ENCODE peak calls at places on chromosomes 12 and 14, in ten cellular contexts. One of them, this sample, is unnamed.
A peak's percentile ranks its signal among the peaks of the same experiment; 100 is the strongest.

GRCh38 chr12:51683763-51684357 is 92.8 kb downstream of the SCN8A start:
- DNase-seq in GM10248: no peak
- DNase-seq in T-helper 9 cell: no peak
- DNase-seq in EL: peak; percentile 65
- DNase-seq in anterior cingulate cortex: no peak
- DNase-seq in left ventricle myocardium superior: no peak
- DNase-seq in non-pigmented ciliary epithelial cell: no peak
- DNase-seq in brain microvascular endothelial cell: no peak
- DNase-seq in ascending aorta: no peak
- DNase-seq in activated naive CD4-positive, alpha-beta T cell treated with Interleukin-2 at 50 U/mL for 16 hours: no peak
- DNase-seq in this sample: no peak

GRCh38 chr14:24659916-24660570 is 26.1 kb upstream of the GZMB start:
- DNase-seq in anterior cingulate cortex: no peak
- DNase-seq in GM10248: no peak
- DNase-seq in non-pigmented ciliary epithelial cell: no peak
- DNase-seq in EL: no peak
- DNase-seq in brain microvascular endothelial cell: no peak
- DNase-seq in ascending aorta: no peak
- DNase-seq in activated naive CD4-positive, alpha-beta T cell treated with Interleukin-2 at 50 U/mL for 16 hours: no peak
- DNase-seq in left ventricle myocardium superior: no peak
- DNase-seq in T-helper 9 cell: no peak
- DNase-seq in this sample: peak; percentile 91

GRCh38 chr12:25256005-25256404 is 5.3 kb upstream of the KRAS start:
- DNase-seq in left ventricle myocardium superior: no peak
- DNase-seq in anterior cingulate cortex: no peak
- DNase-seq in EL: no peak
- DNase-seq in T-helper 9 cell: no peak
- DNase-seq in activated naive CD4-positive, alpha-beta T cell treated with Interleukin-2 at 50 U/mL for 16 hours: no peak
- DNase-seq in non-pigmented ciliary epithelial cell: no peak
- DNase-seq in brain microvascular endothelial cell: no peak
- DNase-seq in GM10248: no peak
- DNase-seq in ascending aorta: no peak
- DNase-seq in this sample: no peak

GRCh38 chr12:67068773-67069450 is 200.2 kb upstream of the CAND1 start:
- DNase-seq in left ventricle myocardium superior: peak; percentile 49
- DNase-seq in EL: peak; percentile 59
- DNase-seq in activated naive CD4-positive, alpha-beta T cell treated with Interleukin-2 at 50 U/mL for 16 hours: peak; percentile 43
- DNase-seq in brain microvascular endothelial cell: no peak
- DNase-seq in non-pigmented ciliary epithelial cell: no peak
- DNase-seq in T-helper 9 cell: peak; percentile 14
- DNase-seq in ascending aorta: no peak
- DNase-seq in anterior cingulate cortex: no peak
- DNase-seq in GM10248: peak; percentile 40
- DNase-seq in this sample: peak; percentile 24

GRCh38 chr12:32444895-32445294 is 45.5 kb downstream of the FGD4 start:
- DNase-seq in left ventricle myocardium superior: no peak
- DNase-seq in T-helper 9 cell: no peak
- DNase-seq in ascending aorta: no peak
- DNase-seq in GM10248: no peak
- DNase-seq in EL: peak; percentile 86
- DNase-seq in brain microvascular endothelial cell: peak; percentile 80
- DNase-seq in activated naive CD4-positive, alpha-beta T cell treated with Interleukin-2 at 50 U/mL for 16 hours: no peak
- DNase-seq in anterior cingulate cortex: no peak
- DNase-seq in non-pigmented ciliary epithelial cell: peak; percentile 90
- DNase-seq in this sample: no peak

GRCh38 chr12:90366286-90366685 is 588.7 kb downstream of the CCER1 start:
- DNase-seq in anterior cingulate cortex: no peak
- DNase-seq in ascending aorta: no peak
- DNase-seq in GM10248: no peak
- DNase-seq in EL: peak; percentile 14
- DNase-seq in activated naive CD4-positive, alpha-beta T cell treated with Interleukin-2 at 50 U/mL for 16 hours: no peak
- DNase-seq in brain microvascular endothelial cell: peak; percentile 58
- DNase-seq in non-pigmented ciliary epithelial cell: peak; percentile 46
- DNase-seq in T-helper 9 cell: no peak
- DNase-seq in left ventricle myocardium superior: no peak
- DNase-seq in this sample: no peak

GRCh38 chr14:62029569-62029924 is 267.3 kb downstream of the SNAPC1 start:
- DNase-seq in T-helper 9 cell: no peak
- DNase-seq in non-pigmented ciliary epithelial cell: no peak
- DNase-seq in EL: no peak
- DNase-seq in anterior cingulate cortex: no peak
- DNase-seq in GM10248: peak; percentile 11
- DNase-seq in ascending aorta: no peak
- DNase-seq in left ventricle myocardium superior: no peak
- DNase-seq in activated naive CD4-positive, alpha-beta T cell treated with Interleukin-2 at 50 U/mL for 16 hours: no peak
- DNase-seq in brain microvascular endothelial cell: no peak
- DNase-seq in this sample: no peak

GRCh38 chr12:116601524-116601923 is 42.3 kb downstream of the MAP1LC3B2 start:
- DNase-seq in brain microvascular endothelial cell: peak; percentile 24
- DNase-seq in non-pigmented ciliary epithelial cell: no peak
- DNase-seq in GM10248: no peak
- DNase-seq in ascending aorta: no peak
- DNase-seq in left ventricle myocardium superior: no peak
- DNase-seq in T-helper 9 cell: no peak
- DNase-seq in EL: peak; percentile 69
- DNase-seq in activated naive CD4-positive, alpha-beta T cell treated with Interleukin-2 at 50 U/mL for 16 hours: no peak
- DNase-seq in anterior cingulate cortex: no peak
- DNase-seq in this sample: peak; percentile 97

GRCh38 chr14:32307881-32308582 is 21.1 kb upstream of the AKAP6 start:
- DNase-seq in brain microvascular endothelial cell: no peak
- DNase-seq in anterior cingulate cortex: no peak
- DNase-seq in activated naive CD4-positive, alpha-beta T cell treated with Interleukin-2 at 50 U/mL for 16 hours: no peak
- DNase-seq in non-pigmented ciliary epithelial cell: no peak
- DNase-seq in T-helper 9 cell: no peak
- DNase-seq in ascending aorta: no peak
- DNase-seq in EL: no peak
- DNase-seq in GM10248: no peak
- DNase-seq in left ventricle myocardium superior: no peak
- DNase-seq in this sample: no peak

GRCh38 chr14:69316449-69317391 is 56.8 kb downstream of the GALNT16 start:
- DNase-seq in left ventricle myocardium superior: peak; percentile 57
- DNase-seq in activated naive CD4-positive, alpha-beta T cell treated with Interleukin-2 at 50 U/mL for 16 hours: no peak
- DNase-seq in T-helper 9 cell: no peak
- DNase-seq in GM10248: no peak
- DNase-seq in brain microvascular endothelial cell: peak; percentile 93
- DNase-seq in non-pigmented ciliary epithelial cell: peak; percentile 89
- DNase-seq in anterior cingulate cortex: no peak
- DNase-seq in ascending aorta: peak; percentile 87
- DNase-seq in EL: peak; percentile 98
- DNase-seq in this sample: no peak

GRCh38 chr12:41473441-41473840 is 285.3 kb downstream of the PDZRN4 start:
- DNase-seq in GM10248: no peak
- DNase-seq in anterior cingulate cortex: no peak
- DNase-seq in ascending aorta: no peak
- DNase-seq in activated naive CD4-positive, alpha-beta T cell treated with Interleukin-2 at 50 U/mL for 16 hours: no peak
- DNase-seq in left ventricle myocardium superior: no peak
- DNase-seq in T-helper 9 cell: no peak
- DNase-seq in non-pigmented ciliary epithelial cell: no peak
- DNase-seq in EL: no peak
- DNase-seq in brain microvascular endothelial cell: no peak
- DNase-seq in this sample: no peak

GRCh38 chr12:25269701-25270100 is 19.0 kb upstream of the KRAS start:
- DNase-seq in T-helper 9 cell: no peak
- DNase-seq in activated naive CD4-positive, alpha-beta T cell treated with Interleukin-2 at 50 U/mL for 16 hours: no peak
- DNase-seq in EL: no peak
- DNase-seq in GM10248: no peak
- DNase-seq in ascending aorta: no peak
- DNase-seq in anterior cingulate cortex: no peak
- DNase-seq in non-pigmented ciliary epithelial cell: no peak
- DNase-seq in brain microvascular endothelial cell: no peak
- DNase-seq in left ventricle myocardium superior: no peak
- DNase-seq in this sample: peak; percentile 98

GRCh38 chr14:56119221-56119967 is 1.2 kb downstream of the PELI2 start:
- DNase-seq in activated naive CD4-positive, alpha-beta T cell treated with Interleukin-2 at 50 U/mL for 16 hours: peak; percentile 40
- DNase-seq in ascending aorta: peak; percentile 72
- DNase-seq in non-pigmented ciliary epithelial cell: no peak
- DNase-seq in T-helper 9 cell: no peak
- DNase-seq in GM10248: peak; percentile 26
- DNase-seq in anterior cingulate cortex: no peak
- DNase-seq in EL: peak; percentile 37
- DNase-seq in brain microvascular endothelial cell: peak; percentile 20
- DNase-seq in left ventricle myocardium superior: peak; percentile 68
- DNase-seq in this sample: peak; percentile 30

GRCh38 chr12:94507455-94507854 is 47.8 kb upstream of the CEP83 start:
- DNase-seq in anterior cingulate cortex: no peak
- DNase-seq in non-pigmented ciliary epithelial cell: no peak
- DNase-seq in GM10248: no peak
- DNase-seq in left ventricle myocardium superior: no peak
- DNase-seq in activated naive CD4-positive, alpha-beta T cell treated with Interleukin-2 at 50 U/mL for 16 hours: no peak
- DNase-seq in T-helper 9 cell: no peak
- DNase-seq in ascending aorta: no peak
- DNase-seq in EL: no peak
- DNase-seq in brain microvascular endothelial cell: no peak
- DNase-seq in this sample: no peak

GRCh38 chr14:68397371-68397779 is 395.5 kb downstream of the ZFP36L1 start:
- DNase-seq in EL: no peak
- DNase-seq in brain microvascular endothelial cell: no peak
- DNase-seq in T-helper 9 cell: no peak
- DNase-seq in activated naive CD4-positive, alpha-beta T cell treated with Interleukin-2 at 50 U/mL for 16 hours: no peak
- DNase-seq in anterior cingulate cortex: no peak
- DNase-seq in non-pigmented ciliary epithelial cell: no peak
- DNase-seq in GM10248: no peak
- DNase-seq in left ventricle myocardium superior: peak; percentile 65
- DNase-seq in ascending aorta: peak; percentile 87
- DNase-seq in this sample: peak; percentile 87

GRCh38 chr12:29405561-29405960 is 24.6 kb upstream of the ERGIC2 start:
- DNase-seq in T-helper 9 cell: no peak
- DNase-seq in left ventricle myocardium superior: no peak
- DNase-seq in activated naive CD4-positive, alpha-beta T cell treated with Interleukin-2 at 50 U/mL for 16 hours: no peak
- DNase-seq in anterior cingulate cortex: no peak
- DNase-seq in ascending aorta: no peak
- DNase-seq in non-pigmented ciliary epithelial cell: no peak
- DNase-seq in EL: no peak
- DNase-seq in brain microvascular endothelial cell: no peak
- DNase-seq in GM10248: no peak
- DNase-seq in this sample: no peak

GRCh38 chr14:64340560-64341196 is 46.5 kb upstream of the ESR2 start:
- DNase-seq in ascending aorta: no peak
- DNase-seq in EL: no peak
- DNase-seq in non-pigmented ciliary epithelial cell: no peak
- DNase-seq in GM10248: no peak
- DNase-seq in T-helper 9 cell: no peak
- DNase-seq in activated naive CD4-positive, alpha-beta T cell treated with Interleukin-2 at 50 U/mL for 16 hours: no peak
- DNase-seq in left ventricle myocardium superior: no peak
- DNase-seq in anterior cingulate cortex: no peak
- DNase-seq in brain microvascular endothelial cell: no peak
- DNase-seq in this sample: no peak

GRCh38 chr14:29741909-29742401 is 185.7 kb downstream of the PRKD1 start:
- DNase-seq in GM10248: no peak
- DNase-seq in T-helper 9 cell: no peak
- DNase-seq in EL: peak; percentile 61
- DNase-seq in activated naive CD4-positive, alpha-beta T cell treated with Interleukin-2 at 50 U/mL for 16 hours: no peak
- DNase-seq in brain microvascular endothelial cell: no peak
- DNase-seq in non-pigmented ciliary epithelial cell: no peak
- DNase-seq in left ventricle myocardium superior: peak; percentile 25
- DNase-seq in ascending aorta: peak; percentile 68
- DNase-seq in anterior cingulate cortex: no peak
- DNase-seq in this sample: no peak

GRCh38 chr14:99260652-99261551 is 11.1 kb downstream of the BCL11B start:
- DNase-seq in non-pigmented ciliary epithelial cell: no peak
- DNase-seq in T-helper 9 cell: no peak
- DNase-seq in EL: no peak
- DNase-seq in anterior cingulate cortex: no peak
- DNase-seq in brain microvascular endothelial cell: no peak
- DNase-seq in left ventricle myocardium superior: no peak
- DNase-seq in ascending aorta: no peak
- DNase-seq in GM10248: no peak
- DNase-seq in activated naive CD4-positive, alpha-beta T cell treated with Interleukin-2 at 50 U/mL for 16 hours: peak; percentile 66
- DNase-seq in this sample: no peak

GRCh38 chr12:115934046-115934445 is 343.4 kb downstream of the MED13L start:
- DNase-seq in brain microvascular endothelial cell: no peak
- DNase-seq in non-pigmented ciliary epithelial cell: no peak
- DNase-seq in anterior cingulate cortex: no peak
- DNase-seq in GM10248: no peak
- DNase-seq in left ventricle myocardium superior: no peak
- DNase-seq in activated naive CD4-positive, alpha-beta T cell treated with Interleukin-2 at 50 U/mL for 16 hours: no peak
- DNase-seq in ascending aorta: no peak
- DNase-seq in T-helper 9 cell: no peak
- DNase-seq in EL: no peak
- DNase-seq in this sample: no peak

This sample was measured in NB4.